ENCODE peak calls at places on chromosomes 16 and 17, in nine cellular contexts. U, G, Y, R, N, I, Q, F and L are unnamed samples.
A peak's percentile ranks its signal among the peaks of the same experiment; 100 is the strongest.

GRCh38 chr16:82971126-82971525 is 344.4 kb downstream of the CDH13 start:
- DNase-seq in I (no peak), F (no peak), Y (no peak), Q (no peak), U (no peak), G (no peak), N (no peak), R (no peak), L (no peak)

GRCh38 chr16:11547517-11547916 is 39.2 kb downstream of the LITAF start:
- DNase-seq in N (no peak), I (no peak), Q (no peak), U (no peak), Y (no peak), R (no peak), G (no peak), F (no peak), L (no peak)

GRCh38 chr17:1906622-1907021 is 76.8 kb downstream of the RPA1 start:
- DNase-seq in Y (no peak), U (no peak), F (no peak), Q (no peak), N (no peak), G (no peak), I (no peak), R (no peak), L (no peak)

GRCh38 chr17:82023447-82024241 is 539 bp downstream of the LRRC45 start:
- DNase-seq in Y (no peak), F (no peak), Q (no peak), I (no peak), N (peak; percentile 41), U (no peak), G (peak; percentile 16), R (no peak), L (no peak)

GRCh38 chr17:78019367-78019975 is 61.0 kb downstream of the TNRC6C start:
- DNase-seq in R (no peak), G (peak; percentile 33), N (peak; percentile 51), U (no peak), Q (peak; percentile 63), F (no peak), Y (no peak), I (no peak), L (no peak)

GRCh38 chr17:65850486-65850885 is 289.0 kb upstream of the AXIN2 start:
- DNase-seq in Y (peak; percentile 30), F (no peak), Q (peak; percentile 84), N (peak; percentile 71), I (no peak), U (no peak), G (no peak), R (no peak), L (peak; percentile 42)

GRCh38 chr17:37527249-37527851 is 37.7 kb downstream of the DUSP14 start:
- DNase-seq in G (peak; percentile 47), Q (peak; percentile 66), U (no peak), Y (no peak), F (no peak), I (no peak), R (peak; percentile 16), N (peak; percentile 61), L (no peak)

GRCh38 chr16:69311533-69312388 is 611 bp downstream of the VPS4A start:
- DNase-seq in Y (no peak), I (peak; percentile 82), G (peak; percentile 28), U (peak; percentile 80), R (peak; percentile 46), F (no peak), N (peak; percentile 68), Q (peak; percentile 28), L (no peak)

GRCh38 chr16:9658157-9658556 is 524.1 kb downstream of the GRIN2A start:
- DNase-seq in Q (no peak), R (no peak), G (no peak), F (no peak), Y (no peak), I (no peak), N (no peak), U (no peak), L (no peak)

GRCh38 chr17:57534863-57535651 is 210.0 kb downstream of the CCDC182 start:
- DNase-seq in F (no peak), Q (no peak), N (no peak), R (peak; percentile 51), I (no peak), Y (no peak), G (no peak), U (no peak), L (no peak)

GRCh38 chr17:63433746-63434591 is 12.1 kb downstream of the CYB561 start:
- DNase-seq in G (peak; percentile 95), F (no peak), I (no peak), U (peak; percentile 85), Q (peak; percentile 98), N (no peak), R (peak; percentile 32), Y (peak; percentile 82), L (peak; percentile 90)

GRCh38 chr17:72870437-72870985 is 222.0 kb downstream of the SLC39A11 start:
- DNase-seq in N (no peak), Y (no peak), R (no peak), I (no peak), Q (no peak), G (no peak), U (no peak), F (no peak), L (no peak)

GRCh38 chr16:88703486-88704309 is 2.5 kb downstream of the RNF166 start:
- DNase-seq in Y (no peak), Q (no peak), U (peak; percentile 81), R (peak; percentile 26), F (no peak), N (peak; percentile 72), I (peak; percentile 92), G (peak; percentile 22), L (no peak)

GRCh38 chr17:58378895-58379824 is 27.2 kb upstream of the SUPT4H1 start:
- DNase-seq in U (no peak), Q (no peak), N (no peak), Y (no peak), R (no peak), G (no peak), I (no peak), F (no peak), L (no peak)

GRCh38 chr17:42937712-42938596 is 26.3 kb downstream of the AARSD1 start:
- DNase-seq in Y (no peak), U (no peak), I (no peak), F (no peak), G (peak; percentile 46), R (peak; percentile 45), N (peak; percentile 64), Q (peak; percentile 64), L (peak; percentile 20)

GRCh38 chr17:7852919-7853692 is 1.8 kb upstream of the TMEM88 start:
- DNase-seq in U (no peak), N (no peak), Y (peak; percentile 17), F (no peak), I (peak; percentile 65), R (no peak), Q (no peak), G (no peak), L (no peak)

GRCh38 chr16:58503166-58503862 is 3.4 kb downstream of the NDRG4 start:
- DNase-seq in U (no peak), Q (no peak), G (no peak), I (no peak), Y (no peak), R (no peak), N (no peak), F (no peak), L (no peak)

GRCh38 chr17:38893612-38894011 is 23.8 kb downstream of the LASP1 start:
- DNase-seq in Q (no peak), F (no peak), Y (no peak), U (peak; percentile 84), G (peak; percentile 62), N (no peak), I (peak; percentile 77), R (peak; percentile 14), L (no peak)

DNA sequence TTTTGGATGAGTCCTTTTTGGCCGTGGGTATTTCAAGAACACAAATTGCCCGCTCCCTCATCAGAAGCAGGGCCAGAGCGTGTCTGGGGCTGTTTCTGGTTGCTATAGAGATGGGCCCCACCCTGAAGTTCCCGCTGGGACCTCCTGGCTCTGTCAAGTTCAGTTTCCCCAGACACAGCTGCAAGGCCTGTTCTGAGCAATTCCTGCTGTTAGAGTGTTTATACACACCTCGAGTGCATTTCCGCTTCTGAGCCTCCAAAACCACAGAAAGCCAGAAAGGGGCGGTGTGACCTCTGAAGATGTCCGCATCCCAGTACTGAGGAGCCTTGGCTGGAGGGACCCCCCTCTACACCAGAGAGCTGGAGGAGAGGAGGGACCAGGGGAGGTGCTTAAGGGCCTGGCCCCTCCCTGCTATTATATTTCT is 9.3 kb upstream of the WBP2 start:
- DNase-seq in Y (peak; percentile 75), U (peak; percentile 70), I (peak; percentile 70), G (peak; percentile 60), F (no peak), R (no peak), Q (peak; percentile 80), N (peak; percentile 94), L (no peak)
- H3K4me3 ChIP-seq in Y (no peak overlapping the region), U (no peak overlapping the region), I (no peak overlapping the region), G (no peak overlapping the region), F (no peak overlapping the region), R (no peak overlapping the region), Q (no peak overlapping the region), N (no peak overlapping the region), L (no peak overlapping the region)

GRCh38 chr17:50603340-50603739 is 31.3 kb upstream of the ABCC3 start:
- DNase-seq in N (peak; percentile 17), Y (no peak), F (no peak), R (no peak), I (no peak), G (no peak), U (no peak), Q (no peak), L (no peak)
- TF ChIP-seq CTCF in N (peak; percentile 42), Y (no peak), F (no peak), R (no peak), I (no peak), G (peak; percentile 6), U (no peak), Q (peak; percentile 11), L (no peak)

DNA sequence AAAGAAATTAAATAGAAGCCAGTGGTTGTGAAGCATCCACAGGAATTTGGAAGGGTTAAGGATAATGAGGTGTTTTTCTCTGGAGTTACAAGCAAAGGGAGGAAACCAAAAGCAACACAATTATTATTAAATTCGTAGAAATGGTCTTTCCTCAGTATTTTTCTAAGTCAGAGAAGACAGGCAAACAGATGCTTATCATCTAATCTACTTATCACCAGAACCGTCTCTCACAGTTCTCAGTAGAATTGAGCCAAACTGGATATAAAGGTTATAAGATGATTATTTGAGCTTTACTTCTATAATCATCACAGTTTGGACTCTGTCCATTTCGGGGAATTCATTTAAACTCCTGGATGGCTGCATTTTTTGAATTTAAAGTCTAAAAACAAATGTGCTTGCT is 244.9 kb downstream of the KCNJ2 start:
- DNase-seq in N (no peak), G (no peak), U (no peak), Y (no peak), F (no peak), Q (no peak), R (no peak), I (no peak), L (no peak)
- H3K4me3 ChIP-seq in N (no peak overlapping the region), G (no peak overlapping the region), U (no peak overlapping the region), Y (no peak overlapping the region), F (no peak overlapping the region), Q (no peak overlapping the region), R (no peak overlapping the region), I (no peak overlapping the region), L (no peak overlapping the region)

DNA sequence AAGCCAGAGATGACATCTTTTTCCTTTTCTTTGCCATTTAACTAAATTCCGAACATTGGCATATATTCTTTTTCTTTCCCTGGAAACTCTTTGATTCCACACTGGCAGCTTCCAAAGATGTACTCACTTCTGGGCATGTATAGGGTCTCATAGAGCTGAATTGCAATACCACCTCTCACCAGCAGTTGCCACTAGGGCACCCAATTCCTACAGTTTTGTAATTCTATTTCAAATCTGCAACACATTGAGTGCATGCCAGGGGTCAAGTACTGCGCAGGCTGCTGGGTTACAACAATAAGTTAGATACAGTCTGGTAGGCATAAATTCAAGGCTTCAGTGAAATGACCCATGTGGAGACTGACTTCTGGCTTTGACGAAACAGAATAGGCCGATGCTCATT is 208.8 kb upstream of the NLRP1 start:
- DNase-seq in U (no peak), F (no peak), Y (no peak), I (no peak), Q (no peak), N (no peak), R (no peak), G (no peak), L (no peak)
- TF ChIP-seq CTCF in U (no peak), F (no peak), Y (no peak), I (peak; percentile 21), Q (peak; percentile 12), N (peak; percentile 14), R (no peak), G (peak; percentile 21), L (no peak)